ENCODE peak calls at places on chromosomes 12 and 14, in six cellular contexts. Q, W, J, O, F and A are unnamed samples. For H3K36me3, the result is how much of the 10 kb centered on the place peaks cover.

GRCh38 chr12:69056743-69057515 is 124.0 kb upstream of the CPM start:
- DNase-seq in O (no peak), Q (no peak), J (no peak), F (no peak), W (no peak), A (no peak)

GRCh38 chr14:85421166-85421877 is 108.6 kb upstream of the FLRT2 start:
- DNase-seq in W (no peak), O (no peak), F (no peak), J (no peak), Q (no peak), A (no peak)

GRCh38 chr14:37048666-37049071 is 123.7 kb downstream of the SLC25A21 start:
- DNase-seq in W (no peak), O (no peak), J (no peak), F (no peak), Q (no peak), A (no peak)

GRCh38 chr12:109467978-109468676 is 9.0 kb downstream of the KCTD10 start:
- DNase-seq in Q (no peak), J (no peak), O (no peak), W (no peak), F (no peak), A (no peak)

GRCh38 chr14:38964630-38965029 is 138.4 kb downstream of the SEC23A start:
- DNase-seq in J (no peak), Q (no peak), F (no peak), O (no peak), W (no peak), A (no peak)

GRCh38 chr12:65695077-65695865 is 129.0 kb upstream of the HMGA2 start:
- DNase-seq in W (peak), J (peak), F (no peak), O (peak), Q (no peak), A (peak)

GRCh38 chr14:55583942-55584468 is 4.0 kb downstream of the KTN1 start:
- DNase-seq in J (peak), F (no peak), O (no peak), W (no peak), Q (no peak), A (no peak)

GRCh38 chr12:107404981-107405380 is 280.6 kb upstream of the PWP1 start:
- DNase-seq in Q (no peak), W (no peak), O (no peak), F (no peak), J (peak), A (no peak)

GRCh38 chr12:21774358-21775129 is at the start of gene KCNJ8:
- DNase-seq in W (peak), Q (peak), O (no peak), F (peak), J (no peak), A (peak)

GRCh38 chr12:91894911-91895310 is 250.7 kb downstream of the BTG1 start:
- DNase-seq in J (no peak), Q (no peak), F (no peak), O (no peak), W (no peak), A (no peak)

GRCh38 chr12:54421175-54421872 is 2.3 kb upstream of the ITGA5 start:
- DNase-seq in F (peak), O (no peak), Q (peak), J (no peak), W (no peak), A (peak)

GRCh38 chr12:15688838-15689237 is 100.3 kb downstream of the EPS8 start:
- DNase-seq in J (no peak), O (no peak), W (no peak), F (no peak), Q (no peak), A (no peak)
- H3K4me3 ChIP-seq in J (no peak), O (peak), W (no peak), F (no peak), Q (peak), A (no peak)

GRCh38 chr12:121060149-121061001 is 21.3 kb upstream of the OASL start:
- DNase-seq in F (no peak), J (peak), W (no peak), Q (no peak), O (no peak), A (no peak)
- H3K27ac ChIP-seq in F (peak), J (peak), W (peak), Q (peak), O (peak), A (no peak)

GRCh38 chr14:35766700-35767082 is 42.4 kb downstream of the RALGAPA1 start:
- DNase-seq in F (no peak), W (no peak), O (no peak), Q (no peak), J (no peak), A (no peak)

GRCh38 chr14:35761922-35762321 is 47.2 kb downstream of the RALGAPA1 start:
- DNase-seq in W (no peak), J (no peak), Q (no peak), F (no peak), O (no peak), A (no peak)

GRCh38 chr14:35766036-35766699 is 42.9 kb downstream of the RALGAPA1 start:
- DNase-seq in O (no peak), F (no peak), J (no peak), Q (no peak), W (no peak), A (no peak)
- H3K36me3 ChIP-seq in O (under half), F (half or more), J (under half), Q (under half), W (under half), A (under half)

DNA sequence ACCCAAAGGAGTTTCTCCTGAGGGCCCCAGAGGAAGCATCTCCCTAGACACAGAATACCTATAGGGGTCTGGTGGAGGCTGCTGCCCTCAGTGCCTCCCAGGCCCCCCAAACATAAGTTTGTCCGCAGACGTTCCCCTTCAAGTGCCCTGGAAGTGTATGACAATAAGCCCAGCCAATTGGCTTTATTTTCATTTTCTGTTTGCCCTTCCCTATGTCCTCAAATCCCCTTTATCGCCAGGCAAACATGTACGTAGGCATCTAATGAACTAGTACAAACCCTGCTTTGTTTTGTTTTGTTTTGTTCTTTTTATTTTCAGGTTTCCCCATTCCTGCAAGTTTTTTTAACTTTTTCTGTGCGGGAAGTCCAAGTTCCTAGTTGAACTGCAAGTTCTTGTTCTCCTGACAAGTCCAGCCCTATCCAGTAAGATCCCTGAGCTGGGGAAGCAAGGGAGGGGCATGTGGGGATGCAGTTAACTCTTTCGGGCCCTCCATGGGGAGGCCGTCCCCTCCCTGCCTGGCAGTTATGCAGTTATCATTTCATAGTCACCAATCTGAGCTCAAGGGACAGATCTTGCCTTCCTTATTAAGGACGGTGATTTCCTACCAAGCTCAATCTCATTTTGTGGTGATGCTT is 141.9 kb downstream of the KCNA5 start:
- DNase-seq in Q (no peak), F (no peak), O (no peak), W (no peak), J (peak), A (no peak)
- H3K4me3 ChIP-seq in Q (peak), F (peak), O (peak), W (no peak), J (peak), A (peak)

DNA sequence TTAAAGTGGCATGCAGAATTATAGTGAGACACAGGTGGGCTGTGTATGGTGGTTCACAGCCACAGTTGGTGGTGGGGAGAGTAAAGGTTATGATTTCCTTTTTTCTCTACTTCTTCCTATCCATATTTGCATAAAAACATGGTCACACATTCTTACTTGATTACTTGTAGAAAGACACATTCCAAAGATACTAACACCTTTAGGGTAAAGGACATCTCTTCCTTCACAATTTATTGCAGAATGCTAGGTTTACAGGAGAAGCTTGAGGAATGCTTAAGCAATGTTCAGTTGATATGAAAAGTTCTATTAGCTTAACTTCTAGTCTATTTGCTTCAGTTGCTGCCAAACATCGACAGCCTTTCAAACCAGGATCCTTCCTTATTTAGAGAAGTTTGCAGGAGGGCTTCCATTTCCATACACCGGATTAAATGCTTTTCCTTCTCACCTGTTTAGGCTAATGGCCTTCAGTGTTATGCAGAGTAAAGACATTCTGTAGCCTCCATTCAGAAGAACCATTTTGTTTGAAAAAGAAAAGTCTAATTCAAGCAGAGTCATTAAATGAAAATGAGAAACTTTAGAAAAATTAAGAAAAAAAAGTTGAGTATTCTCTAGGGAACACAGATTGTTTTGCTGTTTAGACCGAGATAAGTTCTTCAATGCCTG is 2.6 kb upstream of the PHC1 start:
- DNase-seq in F (no peak), Q (no peak), O (no peak), W (no peak), J (no peak), A (no peak)
- H3K27ac ChIP-seq in F (no peak), Q (peak), O (no peak), W (no peak), J (no peak), A (no peak)

GRCh38 chr12:122352394-122352793 is 70.1 kb downstream of the CLIP1 start:
- DNase-seq in W (no peak), O (no peak), J (peak), F (no peak), Q (no peak), A (no peak)

GRCh38 chr12:122356192-122356635 is 66.3 kb downstream of the CLIP1 start:
- DNase-seq in J (peak), W (no peak), O (no peak), Q (no peak), F (no peak), A (no peak)

GRCh38 chr12:122355702-122356101 is 66.8 kb downstream of the CLIP1 start:
- DNase-seq in F (peak), O (no peak), Q (no peak), W (no peak), J (no peak), A (no peak)

GRCh38 chr12:122350444-122350843 is 72.0 kb downstream of the CLIP1 start:
- DNase-seq in F (peak), J (no peak), O (no peak), W (no peak), Q (peak), A (peak)

GRCh38 chr12:122354958-122355641 is 67.4 kb downstream of the CLIP1 start:
- DNase-seq in W (no peak), F (peak), J (no peak), Q (no peak), O (no peak), A (no peak)
- H3K36me3 ChIP-seq in W (under half), F (half or more), J (under half), Q (half or more), O (under half), A (under half)

GRCh38 chr12:93115646-93116045 is 186.6 kb upstream of the EEA1 start:
- DNase-seq in F (no peak), J (no peak), Q (peak), O (no peak), W (no peak), A (no peak)

GRCh38 chr12:93111791-93112208 is 182.7 kb upstream of the EEA1 start:
- DNase-seq in J (no peak), O (no peak), F (no peak), Q (no peak), W (no peak), A (no peak)

GRCh38 chr12:93116632-93117031 is 187.5 kb upstream of the EEA1 start:
- DNase-seq in Q (no peak), W (no peak), O (no peak), F (no peak), J (no peak), A (no peak)

GRCh38 chr12:93113317-93114006 is 184.4 kb upstream of the EEA1 start:
- DNase-seq in F (no peak), J (no peak), Q (peak), W (no peak), O (no peak), A (no peak)

GRCh38 chr12:93115198-93115601 is 186.1 kb upstream of the EEA1 start:
- DNase-seq in J (no peak), O (no peak), Q (no peak), W (no peak), F (no peak), A (no peak)
- H3K4me3 ChIP-seq in J (no peak), O (no peak), Q (no peak), W (no peak), F (no peak), A (no peak)

GRCh38 chr14:57389646-57390036 is 745 bp upstream of the NAA30 start:
- DNase-seq in F (no peak), W (peak), O (no peak), Q (no peak), J (peak), A (no peak)
- H3K27ac ChIP-seq in F (peak), W (peak), O (peak), Q (peak), J (peak), A (no peak)

DNA sequence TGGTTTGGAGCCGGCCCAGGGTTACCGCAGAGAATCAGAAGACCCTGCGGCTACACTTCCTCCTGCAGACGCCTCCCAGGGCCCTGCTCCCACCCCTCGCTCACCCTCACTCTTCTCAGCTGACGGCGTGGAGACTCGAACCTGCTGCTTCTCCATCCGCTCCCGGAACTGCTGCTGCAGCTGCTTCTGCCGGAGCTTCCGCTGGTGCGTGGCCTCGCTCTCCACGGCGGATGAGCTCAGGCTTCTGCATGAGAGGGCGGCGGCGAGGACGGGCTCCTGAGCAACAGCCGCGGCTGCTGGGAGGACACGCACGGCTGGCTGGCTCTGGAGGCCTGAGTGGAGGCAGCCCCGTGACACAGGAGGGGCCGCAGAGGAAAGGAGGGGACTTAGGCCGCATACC is 33.3 kb downstream of the RAD52 start:
- DNase-seq in O (no peak), F (no peak), J (no peak), W (no peak), Q (peak), A (no peak)
- H3K36me3 ChIP-seq in O (under half), F (half or more), J (under half), W (under half), Q (half or more), A (under half)

GRCh38 chr12:132436791-132437251 is 53.1 kb upstream of the FBRSL1 start:
- DNase-seq in Q (no peak), W (no peak), J (no peak), O (no peak), F (no peak), A (no peak)
- H3K4me3 ChIP-seq in Q (no peak), W (no peak), J (no peak), O (no peak), F (no peak), A (no peak)